ENCODE peak calls at places on chromosomes 6 and 20, in six cellular contexts. One of them, this sample, is unnamed.

GRCh38 chr6:145813285-145814034 is 1.1 kb downstream of the FBXO30 start:
- DNase-seq in GM23338: peak; percentile 44
- DNase-seq in SK-N-SH: peak; percentile 4
- DNase-seq in right lobe of liver: no peak
- DNase-seq in breast epithelium: no peak
- DNase-seq in stomach: no peak
- DNase-seq in this sample: no peak

GRCh38 chr6:157717266-157717870 is 105.7 kb upstream of the SNX9 start:
- DNase-seq in GM23338: no peak
- DNase-seq in SK-N-SH: no peak
- DNase-seq in right lobe of liver: no peak
- DNase-seq in stomach: no peak
- DNase-seq in breast epithelium: no peak
- DNase-seq in this sample: no peak

GRCh38 chr6:52538921-52539354 is 37.9 kb downstream of the TRAM2 start:
- DNase-seq in stomach: no peak
- DNase-seq in breast epithelium: no peak
- DNase-seq in GM23338: no peak
- DNase-seq in SK-N-SH: no peak
- DNase-seq in right lobe of liver: no peak
- DNase-seq in this sample: no peak

GRCh38 chr6:45836438-45836824 is 179.2 kb downstream of the CLIC5 start:
- DNase-seq in right lobe of liver: no peak
- DNase-seq in stomach: no peak
- DNase-seq in breast epithelium: no peak
- DNase-seq in SK-N-SH: no peak
- DNase-seq in GM23338: no peak
- DNase-seq in this sample: no peak

GRCh38 chr20:52103911-52104545 is 87.6 kb downstream of the ZFP64 start:
- DNase-seq in right lobe of liver: no peak
- DNase-seq in GM23338: peak; percentile 85
- DNase-seq in SK-N-SH: no peak
- DNase-seq in stomach: no peak
- DNase-seq in breast epithelium: no peak
- DNase-seq in this sample: no peak

GRCh38 chr6:20661721-20662120 is 127.5 kb downstream of the CDKAL1 start:
- DNase-seq in stomach: no peak
- DNase-seq in SK-N-SH: peak; percentile 15
- DNase-seq in breast epithelium: no peak
- DNase-seq in right lobe of liver: no peak
- DNase-seq in GM23338: peak; percentile 29
- DNase-seq in this sample: no peak

GRCh38 chr6:123849406-123849805 is 45.7 kb downstream of the NKAIN2 start:
- DNase-seq in GM23338: peak; percentile 3
- DNase-seq in breast epithelium: no peak
- DNase-seq in SK-N-SH: no peak
- DNase-seq in stomach: no peak
- DNase-seq in right lobe of liver: no peak
- DNase-seq in this sample: no peak

GRCh38 chr6:111011360-111012142 is 29.7 kb downstream of the RPF2 start:
- DNase-seq in SK-N-SH: peak; percentile 64
- DNase-seq in GM23338: peak; percentile 64
- DNase-seq in stomach: no peak
- DNase-seq in right lobe of liver: no peak
- DNase-seq in breast epithelium: no peak
- DNase-seq in this sample: no peak

GRCh38 chr6:74715362-74716068 is 490.3 kb downstream of the COL12A1 start:
- DNase-seq in right lobe of liver: no peak
- DNase-seq in stomach: no peak
- DNase-seq in SK-N-SH: no peak
- DNase-seq in breast epithelium: no peak
- DNase-seq in GM23338: no peak
- DNase-seq in this sample: no peak

GRCh38 chr6:33080127-33081089 is 4.6 kb downstream of the HLA-DPB1 start:
- DNase-seq in breast epithelium: peak; percentile 69
- DNase-seq in GM23338: peak; percentile 88
- DNase-seq in stomach: no peak
- DNase-seq in SK-N-SH: peak; percentile 52
- DNase-seq in right lobe of liver: peak; percentile 67
- DNase-seq in this sample: peak; percentile 51

GRCh38 chr20:44942264-44942973 is 17.8 kb downstream of the TOMM34 start:
- DNase-seq in SK-N-SH: no peak
- DNase-seq in right lobe of liver: no peak
- DNase-seq in breast epithelium: no peak
- DNase-seq in GM23338: peak; percentile 43
- DNase-seq in stomach: no peak
- DNase-seq in this sample: no peak

GRCh38 chr6:30703011-30703410 is 12.2 kb upstream of the NRM start:
- DNase-seq in breast epithelium: no peak
- DNase-seq in stomach: no peak
- DNase-seq in SK-N-SH: no peak
- DNase-seq in GM23338: no peak
- DNase-seq in right lobe of liver: no peak
- DNase-seq in this sample: no peak

GRCh38 chr6:41181566-41181965 is 18.6 kb upstream of the TREM2 start:
- DNase-seq in right lobe of liver: no peak
- DNase-seq in GM23338: no peak
- DNase-seq in stomach: no peak
- DNase-seq in SK-N-SH: no peak
- DNase-seq in breast epithelium: no peak
- DNase-seq in this sample: no peak

GRCh38 chr20:18255526-18255925 is 32.8 kb upstream of the ZNF133 start:
- DNase-seq in right lobe of liver: no peak
- DNase-seq in stomach: no peak
- DNase-seq in breast epithelium: no peak
- DNase-seq in GM23338: no peak
- DNase-seq in SK-N-SH: no peak
- DNase-seq in this sample: no peak

GRCh38 chr6:18206591-18206990 is 51.4 kb downstream of the KDM1B start:
- DNase-seq in right lobe of liver: no peak
- DNase-seq in SK-N-SH: no peak
- DNase-seq in GM23338: no peak
- DNase-seq in stomach: no peak
- DNase-seq in breast epithelium: no peak
- DNase-seq in this sample: no peak

GRCh38 chr6:52403627-52404026 is 16.5 kb upstream of the EFHC1 start:
- DNase-seq in stomach: peak; percentile 83
- DNase-seq in right lobe of liver: no peak
- DNase-seq in GM23338: no peak
- DNase-seq in SK-N-SH: peak; percentile 55
- DNase-seq in breast epithelium: peak; percentile 50
- DNase-seq in this sample: no peak

GRCh38 chr20:5691918-5692618 is 58.1 kb upstream of the SHLD1 start:
- DNase-seq in stomach: no peak
- DNase-seq in right lobe of liver: no peak
- DNase-seq in breast epithelium: no peak
- DNase-seq in GM23338: no peak
- DNase-seq in SK-N-SH: no peak
- DNase-seq in this sample: no peak

GRCh38 chr20:20549699-20550098 is 162.7 kb downstream of the RALGAPA2 start:
- DNase-seq in right lobe of liver: no peak
- DNase-seq in breast epithelium: no peak
- DNase-seq in stomach: no peak
- DNase-seq in GM23338: no peak
- DNase-seq in SK-N-SH: no peak
- DNase-seq in this sample: no peak

GRCh38 chr6:159170999-159171712 is 2.0 kb downstream of the FNDC1 start:
- DNase-seq in GM23338: no peak
- DNase-seq in stomach: no peak
- DNase-seq in SK-N-SH: no peak
- DNase-seq in right lobe of liver: no peak
- DNase-seq in breast epithelium: no peak
- DNase-seq in this sample: no peak

GRCh38 chr20:46739441-46740213 is 30.2 kb downstream of the SLC2A10 start:
- DNase-seq in GM23338: no peak
- DNase-seq in stomach: peak; percentile 35
- DNase-seq in right lobe of liver: no peak
- DNase-seq in breast epithelium: peak; percentile 39
- DNase-seq in SK-N-SH: no peak
- DNase-seq in this sample: no peak

GRCh38 chr6:85751374-85752055 is 108.8 kb upstream of the SYNCRIP start:
- DNase-seq in GM23338: no peak
- DNase-seq in stomach: no peak
- DNase-seq in breast epithelium: no peak
- DNase-seq in SK-N-SH: no peak
- DNase-seq in right lobe of liver: no peak
- DNase-seq in this sample: no peak

GRCh38 chr20:37801921-37802320 is 101.0 kb upstream of the VSTM2L start:
- DNase-seq in breast epithelium: no peak
- DNase-seq in GM23338: no peak
- DNase-seq in SK-N-SH: no peak
- DNase-seq in right lobe of liver: no peak
- DNase-seq in stomach: no peak
- DNase-seq in this sample: no peak

GRCh38 chr20:51132286-51132810 is 109.4 kb upstream of the KCNG1 start:
- DNase-seq in breast epithelium: no peak
- DNase-seq in right lobe of liver: no peak
- DNase-seq in SK-N-SH: no peak
- DNase-seq in GM23338: no peak
- DNase-seq in stomach: no peak
- DNase-seq in this sample: no peak

GRCh38 chr6:41523957-41524633 is 22.1 kb upstream of the FOXP4 start:
- DNase-seq in breast epithelium: no peak
- DNase-seq in right lobe of liver: no peak
- DNase-seq in SK-N-SH: no peak
- DNase-seq in GM23338: peak; percentile 32
- DNase-seq in stomach: no peak
- DNase-seq in this sample: no peak

GRCh38 chr6:10030942-10031537 is 383.8 kb downstream of the TFAP2A start:
- DNase-seq in GM23338: peak; percentile 79
- DNase-seq in stomach: no peak
- DNase-seq in SK-N-SH: peak; percentile 3
- DNase-seq in right lobe of liver: no peak
- DNase-seq in breast epithelium: no peak
- DNase-seq in this sample: no peak

GRCh38 chr6:1130692-1131091 is 181.2 kb upstream of the FOXQ1 start:
- DNase-seq in SK-N-SH: no peak
- DNase-seq in breast epithelium: no peak
- DNase-seq in right lobe of liver: no peak
- DNase-seq in GM23338: no peak
- DNase-seq in stomach: no peak
- DNase-seq in this sample: no peak

GRCh38 chr6:1867197-1867596 is 257.5 kb downstream of the FOXC1 start:
- DNase-seq in right lobe of liver: no peak
- DNase-seq in GM23338: no peak
- DNase-seq in stomach: no peak
- DNase-seq in SK-N-SH: no peak
- DNase-seq in breast epithelium: no peak
- DNase-seq in this sample: no peak

GRCh38 chr6:117484052-117484646 is 1.7 kb downstream of the DCBLD1 start:
- DNase-seq in GM23338: no peak
- DNase-seq in SK-N-SH: no peak
- DNase-seq in breast epithelium: no peak
- DNase-seq in stomach: no peak
- DNase-seq in right lobe of liver: no peak
- DNase-seq in this sample: no peak

GRCh38 chr20:2814587-2815051 is at the start of gene C20orf141:
- DNase-seq in stomach: no peak
- DNase-seq in SK-N-SH: peak; percentile 56
- DNase-seq in GM23338: no peak
- DNase-seq in breast epithelium: peak; percentile 25
- DNase-seq in right lobe of liver: no peak
- DNase-seq in this sample: no peak

GRCh38 chr6:146339716-146340115 is 203.9 kb upstream of the RAB32 start:
- DNase-seq in breast epithelium: no peak
- DNase-seq in right lobe of liver: no peak
- DNase-seq in SK-N-SH: no peak
- DNase-seq in stomach: no peak
- DNase-seq in GM23338: no peak
- DNase-seq in this sample: no peak

GRCh38 chr6:64013061-64013410 is 377.4 kb downstream of the PHF3 start:
- DNase-seq in stomach: no peak
- DNase-seq in SK-N-SH: peak; percentile 32
- DNase-seq in GM23338: no peak
- DNase-seq in breast epithelium: no peak
- DNase-seq in right lobe of liver: no peak
- DNase-seq in this sample: no peak

GRCh38 chr20:6870559-6870958 is 103.1 kb downstream of the BMP2 start:
- DNase-seq in right lobe of liver: no peak
- DNase-seq in SK-N-SH: no peak
- DNase-seq in breast epithelium: no peak
- DNase-seq in GM23338: no peak
- DNase-seq in stomach: no peak
- DNase-seq in this sample: peak; percentile 15

GRCh38 chr20:1174787-1175186 is 10.0 kb downstream of the TMEM74B start:
- DNase-seq in GM23338: no peak
- DNase-seq in right lobe of liver: no peak
- DNase-seq in breast epithelium: no peak
- DNase-seq in stomach: no peak
- DNase-seq in SK-N-SH: no peak
- DNase-seq in this sample: no peak

GRCh38 chr6:7238900-7239589 is 74.0 kb downstream of the SSR1 start:
- DNase-seq in right lobe of liver: peak; percentile 97
- DNase-seq in SK-N-SH: peak; percentile 79
- DNase-seq in breast epithelium: peak; percentile 79
- DNase-seq in stomach: peak; percentile 96
- DNase-seq in GM23338: peak; percentile 94
- DNase-seq in this sample: peak; percentile 99
- H3K4me3 ChIP-seq in right lobe of liver: no peak overlapping the region
- H3K4me3 ChIP-seq in SK-N-SH: no peak overlapping the region
- H3K4me3 ChIP-seq in breast epithelium: no peak overlapping the region
- H3K4me3 ChIP-seq in stomach: no peak overlapping the region
- H3K4me3 ChIP-seq in GM23338: no peak overlapping the region
- H3K4me3 ChIP-seq in this sample: no peak overlapping the region

GRCh38 chr6:152355166-152355565 is 282.0 kb downstream of the SYNE1 start:
- DNase-seq in breast epithelium: no peak
- DNase-seq in GM23338: no peak
- DNase-seq in stomach: no peak
- DNase-seq in right lobe of liver: no peak
- DNase-seq in SK-N-SH: no peak
- DNase-seq in this sample: no peak
- H3K36me3 ChIP-seq in breast epithelium: peaks cover 7% of the 10 kb centered on the region
- H3K36me3 ChIP-seq in GM23338: no peaks in the 10 kb centered on the region
- H3K36me3 ChIP-seq in stomach: peaks cover 78% of the 10 kb centered on the region
- H3K36me3 ChIP-seq in right lobe of liver: no peaks in the 10 kb centered on the region
- H3K36me3 ChIP-seq in SK-N-SH: peaks cover 74% of the 10 kb centered on the region
- H3K36me3 ChIP-seq in this sample: no peaks in the 10 kb centered on the region

GRCh38 chr6:106529438-106529837 is 99.9 kb downstream of the RTN4IP1 start:
- DNase-seq in SK-N-SH: no peak
- DNase-seq in right lobe of liver: no peak
- DNase-seq in stomach: no peak
- DNase-seq in GM23338: no peak
- DNase-seq in breast epithelium: no peak
- DNase-seq in this sample: no peak
- H3K4me1 ChIP-seq in SK-N-SH: peaks cover 45% of the 10 kb centered on the region
- H3K4me1 ChIP-seq in right lobe of liver: peaks cover 3% of the 10 kb centered on the region
- H3K4me1 ChIP-seq in stomach: no peaks in the 10 kb centered on the region
- H3K4me1 ChIP-seq in GM23338: peaks cover 4% of the 10 kb centered on the region
- H3K4me1 ChIP-seq in breast epithelium: peaks cover 2% of the 10 kb centered on the region
- H3K4me1 ChIP-seq in this sample: peaks cover 3% of the 10 kb centered on the region

DNA sequence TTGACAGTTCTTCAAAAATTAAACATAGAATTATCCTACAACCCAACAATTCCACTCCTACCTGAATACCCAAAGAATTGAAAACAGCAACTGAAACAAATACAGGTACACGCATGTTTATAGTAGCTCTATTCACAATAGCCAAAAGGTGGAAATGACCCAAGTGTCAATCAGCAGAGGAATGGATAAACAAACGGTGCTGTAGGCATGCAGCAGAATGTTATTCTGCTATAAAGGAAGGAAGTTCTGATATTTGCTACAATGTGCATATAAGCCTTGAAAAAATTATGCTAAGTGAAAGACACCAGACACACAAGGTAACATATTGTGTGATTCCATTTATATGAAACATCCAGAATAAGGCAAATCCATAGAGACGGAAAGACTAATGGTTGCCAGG is 38.5 kb upstream of the PRELID3B start:
- DNase-seq in GM23338: no peak
- DNase-seq in breast epithelium: no peak
- DNase-seq in SK-N-SH: no peak
- DNase-seq in right lobe of liver: no peak
- DNase-seq in stomach: no peak
- DNase-seq in this sample: no peak
- H3K4me3 ChIP-seq in GM23338: no peak overlapping the region
- H3K4me3 ChIP-seq in breast epithelium: no peak overlapping the region
- H3K4me3 ChIP-seq in SK-N-SH: no peak overlapping the region
- H3K4me3 ChIP-seq in right lobe of liver: no peak overlapping the region
- H3K4me3 ChIP-seq in stomach: no peak overlapping the region
- H3K4me3 ChIP-seq in this sample: no peak overlapping the region

This sample was measured in pancreas.